ENCODE peak calls at places on chromosomes 1 and 21, in five cellular contexts. One of them, this sample, is unnamed.

GRCh38 chr1:1250828-1251284 is 4.3 kb upstream of the C1QTNF12 start:
- DNase-seq in iris pigment epithelial cell: no peak
- DNase-seq in NAMALWA: no peak
- DNase-seq in pons: no peak
- DNase-seq in NCI-H1694 treated with DMSO at 0.1 percent for 48 hours: peak
- DNase-seq in this sample: no peak

GRCh38 chr21:38244885-38245869 is 11.6 kb upstream of the KCNJ15 start:
- DNase-seq in iris pigment epithelial cell: peak
- DNase-seq in NCI-H1694 treated with DMSO at 0.1 percent for 48 hours: no peak
- DNase-seq in NAMALWA: no peak
- DNase-seq in pons: no peak
- DNase-seq in this sample: no peak

GRCh38 chr1:155938220-155938627 is 3.2 kb upstream of the RXFP4 start:
- DNase-seq in pons: peak
- DNase-seq in iris pigment epithelial cell: peak
- DNase-seq in NAMALWA: peak
- DNase-seq in NCI-H1694 treated with DMSO at 0.1 percent for 48 hours: peak
- DNase-seq in this sample: peak

GRCh38 chr1:205950280-205950679 is 7.0 kb upstream of the SLC26A9 start:
- DNase-seq in NCI-H1694 treated with DMSO at 0.1 percent for 48 hours: no peak
- DNase-seq in NAMALWA: no peak
- DNase-seq in iris pigment epithelial cell: peak
- DNase-seq in pons: peak
- DNase-seq in this sample: peak

GRCh38 chr1:215566556-215567490 is at the start of gene KCTD3:
- DNase-seq in NCI-H1694 treated with DMSO at 0.1 percent for 48 hours: peak
- DNase-seq in pons: peak
- DNase-seq in iris pigment epithelial cell: peak
- DNase-seq in NAMALWA: peak
- DNase-seq in this sample: peak

GRCh38 chr1:200081151-200081981 is 53.9 kb downstream of the NR5A2 start:
- DNase-seq in iris pigment epithelial cell: peak
- DNase-seq in NCI-H1694 treated with DMSO at 0.1 percent for 48 hours: no peak
- DNase-seq in NAMALWA: no peak
- DNase-seq in pons: no peak
- DNase-seq in this sample: no peak

GRCh38 chr1:14907416-14907815 is 246.1 kb upstream of the TMEM51 start:
- DNase-seq in NCI-H1694 treated with DMSO at 0.1 percent for 48 hours: no peak
- DNase-seq in pons: no peak
- DNase-seq in iris pigment epithelial cell: no peak
- DNase-seq in NAMALWA: no peak
- DNase-seq in this sample: no peak

GRCh38 chr21:31310750-31311149 is 33.3 kb downstream of the TIAM1 start:
- DNase-seq in iris pigment epithelial cell: peak
- DNase-seq in NCI-H1694 treated with DMSO at 0.1 percent for 48 hours: no peak
- DNase-seq in NAMALWA: no peak
- DNase-seq in pons: no peak
- DNase-seq in this sample: no peak

GRCh38 chr1:3221112-3222041 is 152.4 kb downstream of the PRDM16 start:
- DNase-seq in pons: peak
- DNase-seq in iris pigment epithelial cell: no peak
- DNase-seq in NCI-H1694 treated with DMSO at 0.1 percent for 48 hours: no peak
- DNase-seq in NAMALWA: no peak
- DNase-seq in this sample: peak

GRCh38 chr1:177164380-177165068 is at the start of gene ASTN1:
- DNase-seq in pons: peak
- DNase-seq in NCI-H1694 treated with DMSO at 0.1 percent for 48 hours: no peak
- DNase-seq in NAMALWA: no peak
- DNase-seq in iris pigment epithelial cell: peak
- DNase-seq in this sample: no peak

GRCh38 chr1:181396171-181396670 is 87.1 kb upstream of the CACNA1E start:
- DNase-seq in pons: no peak
- DNase-seq in iris pigment epithelial cell: no peak
- DNase-seq in NCI-H1694 treated with DMSO at 0.1 percent for 48 hours: no peak
- DNase-seq in NAMALWA: no peak
- DNase-seq in this sample: no peak

GRCh38 chr1:64043976-64044375 is 159.4 kb upstream of the UBE2U start:
- DNase-seq in iris pigment epithelial cell: peak
- DNase-seq in NAMALWA: no peak
- DNase-seq in pons: no peak
- DNase-seq in NCI-H1694 treated with DMSO at 0.1 percent for 48 hours: no peak
- DNase-seq in this sample: no peak

GRCh38 chr1:178060789-178061556 is 32.9 kb upstream of the RASAL2 start:
- DNase-seq in NCI-H1694 treated with DMSO at 0.1 percent for 48 hours: no peak
- DNase-seq in pons: peak
- DNase-seq in NAMALWA: no peak
- DNase-seq in iris pigment epithelial cell: peak
- DNase-seq in this sample: no peak

GRCh38 chr1:168441745-168442144 is 102.1 kb downstream of the XCL2 start:
- DNase-seq in iris pigment epithelial cell: no peak
- DNase-seq in pons: no peak
- DNase-seq in NAMALWA: no peak
- DNase-seq in NCI-H1694 treated with DMSO at 0.1 percent for 48 hours: no peak
- DNase-seq in this sample: no peak

GRCh38 chr1:190809312-190809711 is 331.6 kb upstream of the BRINP3 start:
- DNase-seq in iris pigment epithelial cell: no peak
- DNase-seq in pons: no peak
- DNase-seq in NCI-H1694 treated with DMSO at 0.1 percent for 48 hours: no peak
- DNase-seq in NAMALWA: no peak
- DNase-seq in this sample: no peak

GRCh38 chr1:25120286-25120685 is 112.0 kb downstream of the SYF2 start:
- DNase-seq in NAMALWA: no peak
- DNase-seq in NCI-H1694 treated with DMSO at 0.1 percent for 48 hours: no peak
- DNase-seq in iris pigment epithelial cell: no peak
- DNase-seq in pons: no peak
- DNase-seq in this sample: no peak

GRCh38 chr1:162696286-162696862 is 64.1 kb downstream of the DDR2 start:
- DNase-seq in NAMALWA: no peak
- DNase-seq in iris pigment epithelial cell: peak
- DNase-seq in pons: peak
- DNase-seq in NCI-H1694 treated with DMSO at 0.1 percent for 48 hours: peak
- DNase-seq in this sample: peak

GRCh38 chr1:193988885-193989284 is 802.5 kb upstream of the B3GALT2 start:
- DNase-seq in NAMALWA: no peak
- DNase-seq in iris pigment epithelial cell: no peak
- DNase-seq in pons: no peak
- DNase-seq in NCI-H1694 treated with DMSO at 0.1 percent for 48 hours: no peak
- DNase-seq in this sample: no peak

This sample was measured in globus pallidus.